ENCODE peak calls at places on chromosomes 1 and 21, in five cellular contexts. V, P, Z, A and L are unnamed samples.

GRCh38 chr1:165616054-165616612 is 14.9 kb upstream of the MGST3 start:
- DNase-seq in V (no peak), P (no peak), Z (no peak), A (no peak), L (no peak)

GRCh38 chr1:181151378-181152326 is 63.2 kb downstream of the IER5 start:
- DNase-seq in V (no peak), P (no peak), Z (no peak), A (no peak), L (no peak)

GRCh38 chr1:77948841-77949424 is 29.9 kb downstream of the FUBP1 start:
- DNase-seq in V (no peak), P (peak; percentile 32), Z (peak; percentile 28), A (no peak), L (no peak)

GRCh38 chr1:64228181-64228957 is 24.9 kb downstream of the UBE2U start:
- DNase-seq in V (no peak), P (no peak), Z (no peak), A (no peak), L (no peak)

GRCh38 chr1:39238476-39238875 is 34.0 kb downstream of the MACF1 start:
- DNase-seq in V (no peak), P (no peak), Z (no peak), A (no peak), L (peak; percentile 40)

GRCh38 chr1:214441119-214441518 is 110.3 kb downstream of the PTPN14 start:
- DNase-seq in V (no peak), P (no peak), Z (no peak), A (no peak), L (no peak)

GRCh38 chr1:204398197-204399125 is 13.2 kb downstream of the PPP1R15B start:
- DNase-seq in V (peak; percentile 75), P (peak; percentile 89), Z (peak; percentile 81), A (no peak), L (no peak)

GRCh38 chr21:17610862-17611261 is 1.8 kb downstream of the BTG3 start:
- DNase-seq in V (no peak), P (no peak), Z (peak; percentile 17), A (no peak), L (no peak)

GRCh38 chr1:114369930-114370329 is 141.1 kb downstream of the TRIM33 start:
- DNase-seq in V (no peak), P (no peak), Z (no peak), A (no peak), L (no peak)

GRCh38 chr1:22831729-22832413 is 121.2 kb downstream of the EPHB2 start:
- DNase-seq in V (peak; percentile 62), P (no peak), Z (no peak), A (no peak), L (no peak)

GRCh38 chr1:219876798-219877209 is 51.6 kb downstream of the SLC30A10 start:
- DNase-seq in V (no peak), P (peak; percentile 13), Z (no peak), A (no peak), L (no peak)

GRCh38 chr21:20603236-20603635 is 395.0 kb upstream of the NCAM2 start:
- DNase-seq in V (no peak), P (no peak), Z (no peak), A (no peak), L (no peak)

GRCh38 chr1:16158993-16159831 is 3.3 kb upstream of the EPHA2 start:
- DNase-seq in V (no peak), P (no peak), Z (no peak), A (no peak), L (no peak)

GRCh38 chr1:240797050-240797449 is 185.1 kb upstream of the GREM2 start:
- DNase-seq in V (no peak), P (no peak), Z (no peak), A (no peak), L (no peak)

GRCh38 chr21:43699933-43700599 is 18.9 kb upstream of the PDXK start:
- DNase-seq in V (peak; percentile 45), P (peak; percentile 19), Z (no peak), A (no peak), L (no peak)

GRCh38 chr1:218476385-218476784 is 131.2 kb downstream of the TGFB2 start:
- DNase-seq in V (no peak), P (no peak), Z (no peak), A (no peak), L (no peak)

GRCh38 chr1:17757426-17757825 is 2.3 kb downstream of the ACTL8 start:
- DNase-seq in V (no peak), P (no peak), Z (no peak), A (no peak), L (no peak)

GRCh38 chr1:17752356-17752755 is 2.8 kb upstream of the ACTL8 start:
- DNase-seq in V (no peak), P (no peak), Z (no peak), A (no peak), L (no peak)

GRCh38 chr1:17759114-17759513 is 4.0 kb downstream of the ACTL8 start:
- DNase-seq in V (peak; percentile 26), P (no peak), Z (peak; percentile 53), A (no peak), L (no peak)

GRCh38 chr1:17755120-17755519 is at the start of gene ACTL8:
- DNase-seq in V (peak; percentile 24), P (no peak), Z (peak; percentile 28), A (no peak), L (no peak)
- TF ChIP-seq CTCF in V (peak; percentile 14), P (peak; percentile 25), Z (peak; percentile 41), A (no peak), L (no peak)

GRCh38 chr1:112393634-112393976 is 2.4 kb upstream of the CTTNBP2NL start:
- DNase-seq in V (no peak), P (no peak), Z (no peak), A (no peak), L (peak; percentile 52)

GRCh38 chr1:112388436-112388835 is 7.6 kb upstream of the CTTNBP2NL start:
- DNase-seq in V (no peak), P (no peak), Z (no peak), A (no peak), L (no peak)

GRCh38 chr1:112391603-112391940 is 4.4 kb upstream of the CTTNBP2NL start:
- DNase-seq in V (no peak), P (no peak), Z (no peak), A (no peak), L (no peak)

GRCh38 chr1:112389689-112390088 is 6.3 kb upstream of the CTTNBP2NL start:
- DNase-seq in V (no peak), P (no peak), Z (no peak), A (no peak), L (no peak)

GRCh38 chr1:112390775-112391602 is 5.0 kb upstream of the CTTNBP2NL start:
- DNase-seq in V (peak; percentile 87), P (peak; percentile 95), Z (peak; percentile 85), A (peak; percentile 96), L (peak; percentile 94)
- H3K4me1 ChIP-seq in V (peaks cover 49% of the 10 kb centered on the region), P (peaks cover 6% of the 10 kb centered on the region), Z (peaks cover 3% of the 10 kb centered on the region), A (peaks cover 31% of the 10 kb centered on the region), L (peaks cover 18% of the 10 kb centered on the region)

GRCh38 chr1:18681423-18681835 is 50.8 kb downstream of the PAX7 start:
- DNase-seq in V (no peak), P (peak; percentile 86), Z (no peak), A (no peak), L (no peak)
- H3K4me3 ChIP-seq in V (no peak overlapping the region), P (no peak overlapping the region), Z (no peak overlapping the region), A (no peak overlapping the region), L (no peak overlapping the region)

DNA sequence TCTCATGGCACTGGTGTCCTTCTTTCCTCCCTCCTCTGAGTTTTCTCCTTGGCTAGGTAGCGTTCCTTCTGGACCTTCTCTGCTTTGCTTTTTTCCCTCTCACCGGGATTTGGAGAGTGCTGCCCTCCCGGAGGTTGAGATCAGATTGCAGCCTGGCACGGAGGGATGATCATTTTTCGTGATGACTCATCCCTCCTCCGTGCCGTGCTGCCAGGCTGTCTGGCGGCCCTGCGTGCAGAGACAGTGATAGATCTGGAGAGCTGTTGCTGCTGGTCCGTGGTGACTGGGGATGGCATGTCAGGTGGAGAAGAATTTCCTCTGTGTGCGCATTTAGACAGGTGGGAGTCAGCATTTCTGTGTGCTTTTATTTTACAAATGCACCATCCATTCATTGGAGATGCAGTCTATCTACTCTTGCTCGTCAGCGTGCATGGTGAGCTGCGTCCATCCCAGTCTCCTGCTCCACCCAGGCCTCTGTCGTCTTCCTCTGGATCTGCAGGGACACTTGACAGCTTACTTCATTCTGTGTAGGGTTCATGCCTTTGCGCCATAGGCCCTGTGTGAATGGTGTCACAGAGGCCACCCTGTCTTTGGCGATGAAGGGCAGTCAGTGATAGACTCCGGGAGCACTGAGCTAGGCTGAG is 104.4 kb downstream of the PCBP3 start:
- DNase-seq in V (no peak), P (no peak), Z (peak; percentile 80), A (no peak), L (no peak)
- TF ChIP-seq CTCF in V (no peak), P (no peak), Z (no peak), A (no peak), L (no peak)

DNA sequence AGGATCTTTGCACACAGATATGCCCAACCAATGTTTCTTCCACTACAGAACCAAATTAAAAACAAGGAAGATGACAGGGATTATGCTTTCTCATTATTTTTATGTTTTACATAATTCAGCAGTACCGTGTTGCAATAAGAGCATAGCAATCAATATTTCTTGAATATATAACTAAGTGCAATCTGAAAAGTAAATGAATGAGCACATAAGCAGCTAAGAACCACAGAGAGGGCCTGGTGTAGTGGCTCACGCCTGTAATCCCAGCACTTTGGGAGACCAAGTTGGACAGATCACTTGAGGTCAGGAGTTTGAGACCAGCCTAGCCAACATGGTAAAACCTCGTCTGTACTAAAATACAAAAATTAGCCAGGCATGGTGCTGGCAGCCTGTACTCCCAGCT is 423.7 kb downstream of the MRPL39 start:
- DNase-seq in V (no peak), P (no peak), Z (no peak), A (no peak), L (no peak)
- H3K4me1 ChIP-seq in V (no peaks in the 10 kb centered on the region), P (no peaks in the 10 kb centered on the region), Z (no peaks in the 10 kb centered on the region), A (no peaks in the 10 kb centered on the region), L (no peaks in the 10 kb centered on the region)

DNA sequence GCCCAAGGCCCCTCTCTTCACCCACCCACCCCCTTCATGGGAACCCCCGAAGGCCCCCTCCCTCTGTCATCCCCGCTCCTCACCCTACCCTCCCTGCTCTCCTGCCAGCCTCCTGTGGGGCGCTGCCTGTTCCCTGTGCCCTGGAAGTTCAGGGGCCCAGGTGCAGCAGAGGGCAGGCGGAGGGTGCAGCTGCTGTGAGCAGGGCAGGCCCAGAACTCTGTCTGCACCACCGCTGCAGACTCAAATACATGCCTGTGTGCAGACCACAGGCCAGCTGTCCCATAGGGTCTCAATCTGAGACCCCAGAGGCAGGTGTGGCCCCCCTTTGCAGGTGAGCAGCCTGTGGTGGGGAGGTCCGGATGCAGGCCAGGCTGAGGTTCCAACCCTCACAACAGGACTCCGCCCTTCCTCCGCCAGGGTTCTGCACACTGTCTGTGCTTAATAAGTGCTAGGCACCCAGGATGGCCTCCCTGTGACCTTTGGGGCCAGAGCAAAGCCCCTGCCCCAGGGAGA is 62.5 kb downstream of the WNT9A start:
- DNase-seq in V (peak; percentile 46), P (no peak), Z (no peak), A (peak; percentile 52), L (no peak)
- H3K4me3 ChIP-seq in V (no peak overlapping the region), P (no peak overlapping the region), Z (no peak overlapping the region), A (no peak overlapping the region), L (no peak overlapping the region)